ENCODE peak calls at places on chromosome 11, in seven cellular contexts. One of them, this sample, is unnamed.

GRCh38 chr11:122634507-122634906 is 21.0 kb upstream of the UBASH3B start:
- DNase-seq in endothelial cell of umbilical vein: no peak
- DNase-seq in adrenal gland: no peak
- DNase-seq in lower leg skin: no peak
- DNase-seq in right lobe of liver: no peak
- DNase-seq in H54: no peak
- DNase-seq in tibial nerve: no peak
- DNase-seq in this sample: no peak

GRCh38 chr11:3958301-3958700 is 102.8 kb downstream of the STIM1 start:
- DNase-seq in tibial nerve: no peak
- DNase-seq in lower leg skin: no peak
- DNase-seq in endothelial cell of umbilical vein: no peak
- DNase-seq in H54: peak; percentile 17
- DNase-seq in right lobe of liver: no peak
- DNase-seq in adrenal gland: no peak
- DNase-seq in this sample: no peak

GRCh38 chr11:22634897-22635629 is 9.4 kb upstream of the FANCF start:
- DNase-seq in endothelial cell of umbilical vein: no peak
- DNase-seq in adrenal gland: no peak
- DNase-seq in lower leg skin: no peak
- DNase-seq in H54: no peak
- DNase-seq in tibial nerve: no peak
- DNase-seq in right lobe of liver: peak; percentile 61
- DNase-seq in this sample: no peak

GRCh38 chr11:23725752-23726151 is 771.1 kb upstream of the LUZP2 start:
- DNase-seq in lower leg skin: no peak
- DNase-seq in H54: no peak
- DNase-seq in endothelial cell of umbilical vein: no peak
- DNase-seq in adrenal gland: no peak
- DNase-seq in right lobe of liver: no peak
- DNase-seq in tibial nerve: no peak
- DNase-seq in this sample: no peak

GRCh38 chr11:17978553-17979287 is 34.1 kb downstream of the SERGEF start:
- DNase-seq in right lobe of liver: peak; percentile 63
- DNase-seq in tibial nerve: no peak
- DNase-seq in endothelial cell of umbilical vein: peak; percentile 41
- DNase-seq in H54: peak; percentile 52
- DNase-seq in lower leg skin: no peak
- DNase-seq in adrenal gland: peak; percentile 65
- DNase-seq in this sample: peak; percentile 21

GRCh38 chr11:8699903-8700302 is 17.3 kb downstream of the RPL27A start:
- DNase-seq in H54: peak; percentile 84
- DNase-seq in right lobe of liver: no peak
- DNase-seq in endothelial cell of umbilical vein: peak; percentile 34
- DNase-seq in lower leg skin: no peak
- DNase-seq in adrenal gland: no peak
- DNase-seq in tibial nerve: peak; percentile 38
- DNase-seq in this sample: no peak

GRCh38 chr11:71339178-71339881 is 87.0 kb upstream of the SHANK2 start:
- DNase-seq in tibial nerve: no peak
- DNase-seq in adrenal gland: no peak
- DNase-seq in endothelial cell of umbilical vein: no peak
- DNase-seq in H54: no peak
- DNase-seq in lower leg skin: peak; percentile 73
- DNase-seq in right lobe of liver: no peak
- DNase-seq in this sample: no peak

GRCh38 chr11:2827792-2828191 is 57.8 kb downstream of the CDKN1C start:
- DNase-seq in right lobe of liver: no peak
- DNase-seq in adrenal gland: no peak
- DNase-seq in endothelial cell of umbilical vein: no peak
- DNase-seq in H54: no peak
- DNase-seq in tibial nerve: no peak
- DNase-seq in lower leg skin: no peak
- DNase-seq in this sample: no peak

GRCh38 chr11:5247479-5248192 is 2.0 kb downstream of the HBG1 start:
- DNase-seq in adrenal gland: no peak
- DNase-seq in H54: no peak
- DNase-seq in tibial nerve: no peak
- DNase-seq in lower leg skin: no peak
- DNase-seq in right lobe of liver: no peak
- DNase-seq in endothelial cell of umbilical vein: no peak
- DNase-seq in this sample: no peak

GRCh38 chr11:126158054-126158791 is 53.2 kb downstream of the RPUSD4 start:
- DNase-seq in adrenal gland: no peak
- DNase-seq in lower leg skin: no peak
- DNase-seq in H54: no peak
- DNase-seq in right lobe of liver: no peak
- DNase-seq in tibial nerve: no peak
- DNase-seq in endothelial cell of umbilical vein: no peak
- DNase-seq in this sample: no peak

GRCh38 chr11:86668929-86669328 is 3.5 kb downstream of the ME3 start:
- DNase-seq in right lobe of liver: no peak
- DNase-seq in adrenal gland: no peak
- DNase-seq in tibial nerve: no peak
- DNase-seq in lower leg skin: no peak
- DNase-seq in endothelial cell of umbilical vein: no peak
- DNase-seq in H54: no peak
- DNase-seq in this sample: no peak

GRCh38 chr11:1760351-1761109 is 3.2 kb downstream of the CTSD start:
- DNase-seq in tibial nerve: peak; percentile 66
- DNase-seq in endothelial cell of umbilical vein: peak; percentile 40
- DNase-seq in H54: peak; percentile 90
- DNase-seq in lower leg skin: peak; percentile 95
- DNase-seq in right lobe of liver: peak; percentile 90
- DNase-seq in adrenal gland: peak; percentile 99
- DNase-seq in this sample: no peak
- TF ChIP-seq POLR2A in tibial nerve: peak; percentile 46
- TF ChIP-seq POLR2A in endothelial cell of umbilical vein: no peak
- TF ChIP-seq POLR2A in H54: peak; percentile 5
- TF ChIP-seq POLR2A in lower leg skin: no peak
- TF ChIP-seq POLR2A in right lobe of liver: peak; percentile 37
- TF ChIP-seq POLR2A in adrenal gland: peak; percentile 1
- TF ChIP-seq POLR2A in this sample: no peak

GRCh38 chr11:288328-289144 is at the start of gene PGGHG:
- DNase-seq in endothelial cell of umbilical vein: no peak
- DNase-seq in H54: peak; percentile 99
- DNase-seq in right lobe of liver: peak; percentile 86
- DNase-seq in lower leg skin: peak; percentile 93
- DNase-seq in adrenal gland: no peak
- DNase-seq in tibial nerve: peak; percentile 43
- DNase-seq in this sample: peak; percentile 95

GRCh38 chr11:290621-291231 is 1.8 kb downstream of the PGGHG start:
- DNase-seq in tibial nerve: no peak
- DNase-seq in H54: no peak
- DNase-seq in lower leg skin: peak; percentile 78
- DNase-seq in right lobe of liver: peak; percentile 20
- DNase-seq in endothelial cell of umbilical vein: no peak
- DNase-seq in adrenal gland: no peak
- DNase-seq in this sample: no peak

GRCh38 chr11:289706-290620 is 1.0 kb downstream of the PGGHG start:
- DNase-seq in H54: no peak
- DNase-seq in adrenal gland: no peak
- DNase-seq in right lobe of liver: peak; percentile 22
- DNase-seq in tibial nerve: no peak
- DNase-seq in lower leg skin: peak; percentile 86
- DNase-seq in endothelial cell of umbilical vein: no peak
- DNase-seq in this sample: no peak

GRCh38 chr11:287821-288327 is 1.1 kb upstream of the PGGHG start:
- DNase-seq in endothelial cell of umbilical vein: no peak
- DNase-seq in H54: no peak
- DNase-seq in tibial nerve: no peak
- DNase-seq in lower leg skin: peak; percentile 85
- DNase-seq in right lobe of liver: peak; percentile 28
- DNase-seq in adrenal gland: no peak
- DNase-seq in this sample: peak; percentile 39

GRCh38 chr11:289145-289705 is 299 bp downstream of the PGGHG start:
- DNase-seq in adrenal gland: no peak
- DNase-seq in endothelial cell of umbilical vein: no peak
- DNase-seq in H54: no peak
- DNase-seq in tibial nerve: no peak
- DNase-seq in lower leg skin: peak; percentile 85
- DNase-seq in right lobe of liver: no peak
- DNase-seq in this sample: peak; percentile 51
- TF ChIP-seq POLR2A in adrenal gland: no peak
- TF ChIP-seq POLR2A in endothelial cell of umbilical vein: peak; percentile 24
- TF ChIP-seq POLR2A in H54: peak; percentile 80
- TF ChIP-seq POLR2A in tibial nerve: no peak
- TF ChIP-seq POLR2A in lower leg skin: no peak
- TF ChIP-seq POLR2A in right lobe of liver: no peak
- TF ChIP-seq POLR2A in this sample: no peak

GRCh38 chr11:68081691-68082090 is 39.5 kb downstream of the CHKA start:
- DNase-seq in tibial nerve: no peak
- DNase-seq in adrenal gland: no peak
- DNase-seq in endothelial cell of umbilical vein: no peak
- DNase-seq in lower leg skin: no peak
- DNase-seq in H54: no peak
- DNase-seq in right lobe of liver: no peak
- DNase-seq in this sample: no peak
- TF ChIP-seq POLR2A in tibial nerve: no peak
- TF ChIP-seq POLR2A in adrenal gland: no peak
- TF ChIP-seq POLR2A in endothelial cell of umbilical vein: no peak
- TF ChIP-seq POLR2A in lower leg skin: no peak
- TF ChIP-seq POLR2A in H54: no peak
- TF ChIP-seq POLR2A in right lobe of liver: no peak
- TF ChIP-seq POLR2A in this sample: no peak

DNA sequence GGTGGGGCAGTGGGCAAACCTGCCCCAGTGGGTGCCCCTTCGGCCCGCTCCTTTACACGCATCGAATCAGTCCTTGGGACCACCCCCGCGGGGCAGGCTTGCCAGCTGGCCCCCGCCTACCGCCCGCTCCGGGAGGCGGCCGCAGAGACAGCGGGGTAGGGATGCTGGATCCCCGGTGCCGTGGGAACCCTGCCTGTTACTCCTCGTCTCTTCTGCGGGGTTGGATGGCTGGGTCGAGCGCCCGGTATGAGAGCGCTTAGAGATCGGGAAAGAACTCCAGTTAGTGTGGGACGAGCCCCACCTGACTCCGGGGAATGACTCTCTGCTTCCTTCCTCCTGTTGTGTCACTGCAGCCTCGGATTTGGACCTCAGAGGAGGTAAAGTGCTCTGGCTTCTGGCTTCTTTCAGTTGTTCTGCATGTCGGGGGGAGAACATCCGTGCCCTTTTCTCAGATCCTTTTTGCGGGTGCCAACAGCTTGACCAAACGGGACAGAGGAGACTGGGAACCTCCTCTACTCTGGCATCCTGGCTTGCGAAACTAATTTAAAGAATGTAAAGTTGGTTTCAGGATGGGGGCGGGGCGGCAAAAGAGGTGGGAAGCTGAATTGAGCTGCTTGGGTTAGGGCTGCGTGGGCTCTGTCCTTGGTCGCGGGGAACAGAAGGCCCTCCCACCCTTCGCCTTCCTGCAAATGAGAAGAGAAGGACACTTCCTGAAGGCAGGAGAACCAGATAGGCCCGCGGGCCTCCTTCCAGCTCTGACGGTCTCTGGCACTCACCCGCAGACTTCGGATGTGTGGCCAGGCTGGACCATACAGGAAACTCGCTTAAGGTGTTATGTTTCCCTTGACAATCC is 915 bp downstream of the LAYN start:
- DNase-seq in tibial nerve: no peak
- DNase-seq in adrenal gland: peak; percentile 56
- DNase-seq in H54: peak; percentile 21
- DNase-seq in right lobe of liver: peak; percentile 37
- DNase-seq in endothelial cell of umbilical vein: peak; percentile 30
- DNase-seq in lower leg skin: peak; percentile 87
- DNase-seq in this sample: no peak
- TF ChIP-seq POLR2A in tibial nerve: no peak
- TF ChIP-seq POLR2A in adrenal gland: no peak
- TF ChIP-seq POLR2A in H54: no peak
- TF ChIP-seq POLR2A in right lobe of liver: no peak
- TF ChIP-seq POLR2A in endothelial cell of umbilical vein: no peak
- TF ChIP-seq POLR2A in lower leg skin: no peak
- TF ChIP-seq POLR2A in this sample: no peak

DNA sequence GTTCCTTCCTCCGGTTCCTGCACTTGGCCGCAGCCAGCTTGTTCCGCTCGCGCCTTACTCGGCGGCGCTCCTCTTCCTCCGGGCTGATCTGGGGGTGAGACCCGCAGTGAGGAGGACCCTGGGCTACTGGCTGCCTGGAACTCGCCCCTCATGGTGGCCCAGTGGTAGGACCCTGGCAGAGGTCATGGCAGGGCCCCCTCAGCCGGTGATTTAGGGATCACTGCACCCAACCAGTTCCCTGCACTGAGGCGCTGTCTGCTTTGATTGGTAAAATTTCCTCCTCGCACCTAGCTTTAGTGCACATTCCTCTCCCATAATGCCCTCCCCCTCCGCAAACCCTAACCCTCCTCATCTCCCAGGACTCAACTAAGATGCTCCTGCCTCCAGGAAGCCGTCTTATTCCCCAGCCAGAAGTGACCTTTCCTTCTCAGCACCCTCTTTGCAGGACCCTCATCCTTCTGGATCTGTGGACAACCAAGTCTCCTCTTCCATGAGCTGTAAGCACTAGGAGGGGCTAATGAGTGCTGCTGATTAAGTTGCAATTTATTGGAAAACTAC is 3.6 kb downstream of the CCDC85B start:
- DNase-seq in endothelial cell of umbilical vein: peak; percentile 52
- DNase-seq in right lobe of liver: peak; percentile 69
- DNase-seq in tibial nerve: no peak
- DNase-seq in lower leg skin: peak; percentile 87
- DNase-seq in H54: no peak
- DNase-seq in adrenal gland: no peak
- DNase-seq in this sample: no peak
- TF ChIP-seq POLR2A in endothelial cell of umbilical vein: peak; percentile 91
- TF ChIP-seq POLR2A in right lobe of liver: no peak
- TF ChIP-seq POLR2A in tibial nerve: no peak
- TF ChIP-seq POLR2A in lower leg skin: no peak
- TF ChIP-seq POLR2A in H54: no peak
- TF ChIP-seq POLR2A in adrenal gland: no peak
- TF ChIP-seq POLR2A in this sample: no peak

GRCh38 chr11:9754041-9754471 is 90.2 kb downstream of the SWAP70 start:
- DNase-seq in endothelial cell of umbilical vein: no peak
- DNase-seq in right lobe of liver: no peak
- DNase-seq in H54: peak; percentile 44
- DNase-seq in tibial nerve: no peak
- DNase-seq in adrenal gland: no peak
- DNase-seq in lower leg skin: no peak
- DNase-seq in this sample: no peak

GRCh38 chr11:9756878-9757277 is 93.0 kb downstream of the SWAP70 start:
- DNase-seq in lower leg skin: no peak
- DNase-seq in H54: no peak
- DNase-seq in right lobe of liver: no peak
- DNase-seq in tibial nerve: no peak
- DNase-seq in adrenal gland: no peak
- DNase-seq in endothelial cell of umbilical vein: no peak
- DNase-seq in this sample: no peak

GRCh38 chr11:9757809-9758675 is 94.2 kb downstream of the SWAP70 start:
- DNase-seq in endothelial cell of umbilical vein: peak; percentile 77
- DNase-seq in H54: peak; percentile 86
- DNase-seq in lower leg skin: peak; percentile 97
- DNase-seq in tibial nerve: peak; percentile 75
- DNase-seq in adrenal gland: peak; percentile 84
- DNase-seq in right lobe of liver: peak; percentile 95
- DNase-seq in this sample: peak; percentile 95

GRCh38 chr11:9755561-9755960 is 91.7 kb downstream of the SWAP70 start:
- DNase-seq in tibial nerve: no peak
- DNase-seq in adrenal gland: no peak
- DNase-seq in H54: peak; percentile 30
- DNase-seq in right lobe of liver: no peak
- DNase-seq in endothelial cell of umbilical vein: peak; percentile 62
- DNase-seq in lower leg skin: no peak
- DNase-seq in this sample: no peak

GRCh38 chr11:9756461-9756860 is 92.6 kb downstream of the SWAP70 start:
- DNase-seq in lower leg skin: no peak
- DNase-seq in H54: no peak
- DNase-seq in tibial nerve: no peak
- DNase-seq in adrenal gland: no peak
- DNase-seq in endothelial cell of umbilical vein: no peak
- DNase-seq in right lobe of liver: no peak
- DNase-seq in this sample: no peak
- TF ChIP-seq POLR2A in lower leg skin: no peak
- TF ChIP-seq POLR2A in H54: no peak
- TF ChIP-seq POLR2A in tibial nerve: no peak
- TF ChIP-seq POLR2A in adrenal gland: no peak
- TF ChIP-seq POLR2A in endothelial cell of umbilical vein: no peak
- TF ChIP-seq POLR2A in right lobe of liver: no peak
- TF ChIP-seq POLR2A in this sample: no peak

This sample was measured in GM12891.